ENCODE peak calls at places on chromosome 6, in eight cellular contexts. One of them, this sample, is unnamed.

GRCh38 chr6:157571269-157571668 is 190.3 kb downstream of the ZDHHC14 start:
- DNase-seq in sigmoid colon: no peak
- DNase-seq in K562: no peak
- DNase-seq in ovary: no peak
- DNase-seq in stomach: no peak
- DNase-seq in HepG2: no peak
- DNase-seq in SK-N-SH: no peak
- DNase-seq in upper lobe of left lung: no peak
- DNase-seq in this sample: no peak

GRCh38 chr6:16148498-16148897 is 19.6 kb downstream of the MYLIP start:
- DNase-seq in sigmoid colon: no peak
- DNase-seq in K562: no peak
- DNase-seq in ovary: no peak
- DNase-seq in stomach: peak
- DNase-seq in HepG2: peak
- DNase-seq in SK-N-SH: no peak
- DNase-seq in upper lobe of left lung: no peak
- DNase-seq in this sample: no peak

GRCh38 chr6:113879186-113880096 is 22.3 kb downstream of the MARCKS start:
- DNase-seq in sigmoid colon: peak
- DNase-seq in K562: peak
- DNase-seq in ovary: peak
- DNase-seq in stomach: peak
- DNase-seq in HepG2: peak
- DNase-seq in SK-N-SH: peak
- DNase-seq in upper lobe of left lung: no peak
- DNase-seq in this sample: peak

GRCh38 chr6:56732517-56732916 is 89.8 kb upstream of the DST start:
- DNase-seq in sigmoid colon: no peak
- DNase-seq in K562: no peak
- DNase-seq in ovary: no peak
- DNase-seq in stomach: no peak
- DNase-seq in HepG2: no peak
- DNase-seq in SK-N-SH: no peak
- DNase-seq in upper lobe of left lung: no peak
- DNase-seq in this sample: no peak

GRCh38 chr6:39082310-39082709 is 32.7 kb downstream of the SAYSD1 start:
- DNase-seq in sigmoid colon: no peak
- DNase-seq in K562: no peak
- DNase-seq in ovary: no peak
- DNase-seq in stomach: no peak
- DNase-seq in HepG2: no peak
- DNase-seq in SK-N-SH: no peak
- DNase-seq in upper lobe of left lung: no peak
- DNase-seq in this sample: no peak

GRCh38 chr6:108009894-108010293 is 51.9 kb upstream of the SEC63 start:
- DNase-seq in sigmoid colon: no peak
- DNase-seq in K562: no peak
- DNase-seq in ovary: no peak
- DNase-seq in stomach: no peak
- DNase-seq in HepG2: no peak
- DNase-seq in SK-N-SH: no peak
- DNase-seq in upper lobe of left lung: no peak
- DNase-seq in this sample: no peak

GRCh38 chr6:108497883-108498282 is 62.8 kb upstream of the FOXO3 start:
- DNase-seq in sigmoid colon: no peak
- DNase-seq in K562: no peak
- DNase-seq in ovary: no peak
- DNase-seq in stomach: no peak
- DNase-seq in HepG2: peak
- DNase-seq in SK-N-SH: peak
- DNase-seq in upper lobe of left lung: no peak
- DNase-seq in this sample: no peak

GRCh38 chr6:108560463-108561308 is at the start of gene FOXO3:
- DNase-seq in sigmoid colon: peak
- DNase-seq in K562: peak
- DNase-seq in ovary: peak
- DNase-seq in stomach: peak
- DNase-seq in HepG2: peak
- DNase-seq in SK-N-SH: peak
- DNase-seq in upper lobe of left lung: peak
- DNase-seq in this sample: peak

GRCh38 chr6:168301648-168302398 is 17.8 kb downstream of the DACT2 start:
- DNase-seq in sigmoid colon: no peak
- DNase-seq in K562: no peak
- DNase-seq in ovary: no peak
- DNase-seq in stomach: no peak
- DNase-seq in HepG2: peak
- DNase-seq in SK-N-SH: no peak
- DNase-seq in upper lobe of left lung: no peak
- DNase-seq in this sample: no peak

GRCh38 chr6:3585320-3585935 is 128.6 kb upstream of the SLC22A23 start:
- DNase-seq in sigmoid colon: no peak
- DNase-seq in K562: no peak
- DNase-seq in ovary: no peak
- DNase-seq in stomach: no peak
- DNase-seq in HepG2: no peak
- DNase-seq in SK-N-SH: no peak
- DNase-seq in upper lobe of left lung: no peak
- DNase-seq in this sample: no peak

GRCh38 chr6:29999426-29999825 is 57.1 kb downstream of the HLA-A start:
- DNase-seq in sigmoid colon: no peak
- DNase-seq in K562: no peak
- DNase-seq in ovary: no peak
- DNase-seq in stomach: no peak
- DNase-seq in HepG2: no peak
- DNase-seq in SK-N-SH: no peak
- DNase-seq in upper lobe of left lung: no peak
- DNase-seq in this sample: no peak

GRCh38 chr6:29992792-29993191 is 50.5 kb downstream of the HLA-A start:
- DNase-seq in sigmoid colon: no peak
- DNase-seq in K562: no peak
- DNase-seq in ovary: no peak
- DNase-seq in stomach: no peak
- DNase-seq in HepG2: no peak
- DNase-seq in SK-N-SH: no peak
- DNase-seq in upper lobe of left lung: no peak
- DNase-seq in this sample: no peak

GRCh38 chr6:30000156-30000791 is 57.9 kb downstream of the HLA-A start:
- DNase-seq in sigmoid colon: no peak
- DNase-seq in K562: no peak
- DNase-seq in ovary: no peak
- DNase-seq in stomach: no peak
- DNase-seq in HepG2: no peak
- DNase-seq in SK-N-SH: no peak
- DNase-seq in upper lobe of left lung: no peak
- DNase-seq in this sample: no peak

GRCh38 chr6:29995346-29995777 is 53.0 kb downstream of the HLA-A start:
- DNase-seq in sigmoid colon: no peak
- DNase-seq in K562: no peak
- DNase-seq in ovary: no peak
- DNase-seq in stomach: no peak
- DNase-seq in HepG2: no peak
- DNase-seq in SK-N-SH: no peak
- DNase-seq in upper lobe of left lung: no peak
- DNase-seq in this sample: no peak
- H3K27ac ChIP-seq in sigmoid colon: no peak
- H3K27ac ChIP-seq in K562: no peak
- H3K27ac ChIP-seq in ovary: no peak
- H3K27ac ChIP-seq in stomach: no peak
- H3K27ac ChIP-seq in HepG2: no peak
- H3K27ac ChIP-seq in SK-N-SH: no peak
- H3K27ac ChIP-seq in upper lobe of left lung: no peak
- H3K27ac ChIP-seq in this sample: no peak

GRCh38 chr6:36897629-36898028 is 11.9 kb downstream of the C6orf89 start:
- DNase-seq in sigmoid colon: no peak
- DNase-seq in K562: peak
- DNase-seq in ovary: no peak
- DNase-seq in stomach: no peak
- DNase-seq in HepG2: peak
- DNase-seq in SK-N-SH: peak
- DNase-seq in upper lobe of left lung: no peak
- DNase-seq in this sample: peak
- TF ChIP-seq EP300 in sigmoid colon: no peak
- TF ChIP-seq EP300 in K562: no peak
- TF ChIP-seq EP300 in ovary: no peak
- TF ChIP-seq EP300 in stomach: no peak
- TF ChIP-seq EP300 in HepG2: no peak
- TF ChIP-seq EP300 in SK-N-SH: no peak
- TF ChIP-seq EP300 in upper lobe of left lung: no peak
- TF ChIP-seq EP300 in this sample: no peak

GRCh38 chr6:139474145-139475108 is 100.0 kb upstream of the CITED2 start:
- DNase-seq in sigmoid colon: peak
- DNase-seq in K562: peak
- DNase-seq in ovary: peak
- DNase-seq in stomach: no peak
- DNase-seq in HepG2: no peak
- DNase-seq in SK-N-SH: no peak
- DNase-seq in upper lobe of left lung: no peak
- DNase-seq in this sample: peak

GRCh38 chr6:139473731-139474130 is 99.3 kb upstream of the CITED2 start:
- DNase-seq in sigmoid colon: no peak
- DNase-seq in K562: no peak
- DNase-seq in ovary: no peak
- DNase-seq in stomach: no peak
- DNase-seq in HepG2: no peak
- DNase-seq in SK-N-SH: no peak
- DNase-seq in upper lobe of left lung: no peak
- DNase-seq in this sample: no peak

GRCh38 chr6:139473239-139473701 is 98.8 kb upstream of the CITED2 start:
- DNase-seq in sigmoid colon: peak
- DNase-seq in K562: no peak
- DNase-seq in ovary: peak
- DNase-seq in stomach: no peak
- DNase-seq in HepG2: no peak
- DNase-seq in SK-N-SH: no peak
- DNase-seq in upper lobe of left lung: no peak
- DNase-seq in this sample: peak

GRCh38 chr6:139470971-139471370 is 96.5 kb upstream of the CITED2 start:
- DNase-seq in sigmoid colon: no peak
- DNase-seq in K562: no peak
- DNase-seq in ovary: no peak
- DNase-seq in stomach: no peak
- DNase-seq in HepG2: no peak
- DNase-seq in SK-N-SH: no peak
- DNase-seq in upper lobe of left lung: no peak
- DNase-seq in this sample: no peak

DNA sequence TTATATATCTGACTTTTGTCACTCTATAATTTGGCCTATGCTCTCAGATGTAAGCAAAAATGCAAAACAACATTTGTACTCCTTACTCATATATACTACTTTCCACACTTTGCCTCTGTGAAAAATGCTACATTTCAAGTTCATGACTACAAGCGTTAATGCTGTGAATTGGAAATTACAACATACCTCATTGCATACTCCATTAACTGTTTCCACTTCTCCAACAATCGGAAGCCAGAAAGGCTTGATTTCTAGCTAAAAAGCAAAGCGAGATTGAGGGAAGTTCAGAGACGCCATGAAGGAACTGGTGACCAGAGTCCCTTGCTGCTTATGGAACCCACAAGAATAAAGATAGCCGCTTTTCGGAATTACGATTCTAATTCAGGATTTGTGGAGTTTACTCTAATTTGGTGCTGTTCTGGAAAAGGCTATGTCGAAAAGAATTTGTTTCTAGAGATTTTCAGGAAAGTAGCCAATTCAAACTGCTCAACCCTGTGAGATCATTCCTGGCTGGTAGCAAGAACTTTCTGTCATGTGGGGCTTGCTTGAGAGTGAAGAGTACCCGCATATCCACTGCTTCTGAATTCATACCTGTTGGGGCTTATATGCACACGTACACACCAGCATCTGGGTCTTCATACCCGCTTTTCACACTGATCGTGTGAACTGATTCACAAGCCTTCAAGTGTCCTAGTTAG is 98.0 kb upstream of the CITED2 start:
- DNase-seq in sigmoid colon: no peak
- DNase-seq in K562: no peak
- DNase-seq in ovary: no peak
- DNase-seq in stomach: no peak
- DNase-seq in HepG2: no peak
- DNase-seq in SK-N-SH: no peak
- DNase-seq in upper lobe of left lung: no peak
- DNase-seq in this sample: no peak
- H3K27ac ChIP-seq in sigmoid colon: peak
- H3K27ac ChIP-seq in K562: no peak
- H3K27ac ChIP-seq in ovary: peak
- H3K27ac ChIP-seq in stomach: peak
- H3K27ac ChIP-seq in HepG2: no peak
- H3K27ac ChIP-seq in SK-N-SH: no peak
- H3K27ac ChIP-seq in upper lobe of left lung: peak
- H3K27ac ChIP-seq in this sample: peak

GRCh38 chr6:890201-890600 is 197.3 kb upstream of the EXOC2 start:
- DNase-seq in sigmoid colon: no peak
- DNase-seq in K562: no peak
- DNase-seq in ovary: no peak
- DNase-seq in stomach: no peak
- DNase-seq in HepG2: no peak
- DNase-seq in SK-N-SH: no peak
- DNase-seq in upper lobe of left lung: no peak
- DNase-seq in this sample: no peak
- TF ChIP-seq EP300 in sigmoid colon: no peak
- TF ChIP-seq EP300 in K562: no peak
- TF ChIP-seq EP300 in ovary: no peak
- TF ChIP-seq EP300 in stomach: no peak
- TF ChIP-seq EP300 in HepG2: no peak
- TF ChIP-seq EP300 in SK-N-SH: no peak
- TF ChIP-seq EP300 in upper lobe of left lung: no peak
- TF ChIP-seq EP300 in this sample: no peak

This sample was measured in tibial nerve.